ENCODE peak calls at places on chromosomes 11 and 22, in six cellular contexts. R is H1, C is IMR-90, D is neuronal stem cell, I is H9, H is mesendoderm. P is an unnamed sample.

GRCh38 chr11:507727-508515 is 879 bp upstream of the RNH1 start:
- DNase-seq in R (no peak), C (no peak), D (no peak), I (no peak), H (peak), P (peak)

GRCh38 chr22:44893731-44894080 is 116.1 kb downstream of the PHF21B start:
- DNase-seq in R (no peak), C (no peak), D (no peak), I (no peak), H (no peak), P (no peak)

GRCh38 chr11:65274734-65275682 is 13.2 kb downstream of the POLA2 start:
- DNase-seq in R (no peak), C (peak), D (no peak), I (peak), H (peak), P (peak)

GRCh38 chr11:73142128-73142377 is at the start of gene FCHSD2:
- DNase-seq in R (no peak), C (no peak), D (no peak), I (no peak), H (no peak), P (no peak)

GRCh38 chr11:90202342-90202741 is 20.5 kb downstream of the CHORDC1 start:
- DNase-seq in R (no peak), C (no peak), D (no peak), I (no peak), H (no peak), P (no peak)

GRCh38 chr22:27983361-27983791 is 64.3 kb upstream of the PITPNB start:
- DNase-seq in R (peak), C (no peak), D (no peak), I (peak), H (no peak), P (no peak)

GRCh38 chr11:121929581-121929980 is 186.4 kb downstream of the BLID start:
- DNase-seq in R (no peak), C (peak), D (peak), I (no peak), H (peak), P (peak)

GRCh38 chr11:28146123-28146751 is 38.0 kb downstream of the METTL15 start:
- DNase-seq in R (no peak), C (peak), D (peak), I (no peak), H (peak), P (peak)

GRCh38 chr22:40247976-40248375 is 70.3 kb downstream of the TNRC6B start:
- DNase-seq in R (no peak), C (no peak), D (no peak), I (no peak), H (no peak), P (no peak)

GRCh38 chr11:128903248-128904041 is 12.3 kb downstream of the KCNJ5 start:
- DNase-seq in R (peak), C (peak), D (no peak), I (peak), H (peak), P (no peak)
- H2BK15ac ChIP-seq in R (peak), C (no peak), D (no peak), I (no peak), H (no peak), P (no peak)

DNA sequence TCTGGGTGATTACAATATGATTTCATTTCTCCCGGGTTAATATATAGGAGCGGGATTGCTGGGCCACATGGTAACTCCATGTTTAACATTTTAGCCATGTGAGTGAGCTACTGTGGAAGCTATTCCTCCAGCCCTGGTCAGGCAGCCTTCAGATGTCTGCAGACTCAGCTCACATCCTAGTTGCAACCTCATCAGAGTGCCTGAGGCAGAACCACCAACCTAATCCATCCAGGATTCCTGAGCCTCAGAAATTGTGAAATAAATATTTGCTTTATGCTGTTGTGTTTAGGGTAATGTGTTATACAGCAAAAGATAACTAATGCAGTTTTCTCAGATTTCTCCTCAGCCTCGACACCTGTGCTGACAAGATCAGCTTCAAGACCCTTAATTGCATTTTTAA is 676.8 kb downstream of the OPCML start:
- DNase-seq in R (no peak), C (no peak), D (no peak), I (no peak), H (no peak), P (no peak)
- H2AK5ac ChIP-seq in R (no peak), C (no peak), D (no peak), I (no peak), H (no peak), P (no peak)

GRCh38 chr11:125165111-125165663 is 636 bp downstream of the PKNOX2 start:
- DNase-seq in R (peak), C (peak), D (peak), I (no peak), H (peak), P (peak)

GRCh38 chr11:125164091-125164421 is 495 bp upstream of the PKNOX2 start:
- DNase-seq in R (no peak), C (no peak), D (no peak), I (no peak), H (no peak), P (no peak)

GRCh38 chr11:125164422-125165110 is at the start of gene PKNOX2:
- DNase-seq in R (peak), C (peak), D (peak), I (peak), H (peak), P (peak)

GRCh38 chr11:125163431-125164011 is 1.0 kb upstream of the PKNOX2 start:
- DNase-seq in R (peak), C (no peak), D (peak), I (peak), H (peak), P (peak)

DNA sequence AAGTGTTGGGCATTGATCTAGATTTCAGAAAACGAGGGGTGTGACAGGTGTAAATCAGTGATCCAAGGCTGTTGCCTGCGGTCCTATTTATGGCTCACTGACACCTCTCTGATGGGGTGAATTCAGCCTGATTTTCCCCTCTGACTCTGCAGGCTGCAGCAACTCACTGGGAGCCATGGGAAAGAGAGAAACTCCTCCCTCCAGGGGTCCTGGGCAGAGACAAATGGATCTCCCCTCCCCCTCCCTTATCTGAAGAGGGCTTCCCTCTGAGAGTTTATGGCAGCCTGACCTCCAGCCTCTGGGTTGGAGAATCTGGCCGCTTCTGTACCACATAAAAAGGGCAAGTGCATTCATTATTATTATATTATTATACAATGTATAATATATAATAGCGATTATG is 1.8 kb upstream of the PKNOX2 start:
- DNase-seq in R (no peak), C (no peak), D (peak), I (no peak), H (peak), P (no peak)
- H2BK15ac ChIP-seq in R (no peak), C (no peak), D (no peak), I (no peak), H (no peak), P (no peak)

GRCh38 chr11:117180661-117181585 is 2.4 kb downstream of the SIDT2 start:
- DNase-seq in R (peak), C (peak), D (peak), I (peak), H (peak), P (peak)
- H2AK5ac ChIP-seq in R (peak), C (peak), D (peak), I (no peak), H (peak), P (no peak)

DNA sequence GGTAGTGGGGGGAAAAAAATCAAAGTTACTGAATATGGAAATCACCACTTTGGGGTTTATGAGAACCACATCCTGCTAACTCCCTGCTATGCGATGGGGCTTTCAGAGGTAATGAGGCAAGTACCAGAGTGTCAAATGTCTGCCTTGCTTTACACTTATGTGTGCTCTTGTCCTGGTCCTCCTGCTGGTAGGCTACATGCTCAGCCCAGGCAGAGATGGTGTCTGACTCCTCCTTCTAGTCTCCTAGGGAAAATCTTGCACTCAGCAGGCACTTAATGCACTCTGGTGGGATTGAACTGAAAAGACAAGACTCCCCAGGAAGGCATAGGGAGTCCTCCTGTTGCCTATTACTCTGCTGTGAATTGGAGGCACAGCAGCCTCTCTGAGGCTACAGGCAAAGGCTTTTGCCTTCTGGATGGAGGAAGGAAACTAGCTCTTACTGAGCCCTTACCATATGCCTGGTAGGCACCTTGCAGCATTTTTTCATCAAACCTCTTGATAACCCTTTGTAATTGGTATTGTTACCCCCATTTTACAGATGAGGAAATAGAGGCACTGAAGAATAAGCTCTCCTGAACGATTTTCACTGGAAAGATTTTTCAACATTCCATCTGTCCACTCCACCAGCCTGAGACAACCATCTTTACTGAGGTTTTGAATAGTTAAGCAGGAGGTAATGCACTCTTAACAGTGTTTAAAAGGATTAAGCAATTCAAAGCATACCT is 132.1 kb upstream of the PAX6 start:
- DNase-seq in R (no peak), C (no peak), D (no peak), I (no peak), H (peak), P (no peak)
- H2BK15ac ChIP-seq in R (no peak), C (no peak), D (no peak), I (no peak), H (no peak), P (no peak)

GRCh38 chr22:43887391-43887790 is 4.4 kb downstream of the PNPLA5 start:
- DNase-seq in R (no peak), C (no peak), D (no peak), I (no peak), H (no peak), P (no peak)
- H2AK5ac ChIP-seq in R (no peak), C (no peak), D (peak), I (no peak), H (no peak), P (no peak)

GRCh38 chr11:105229758-105230157 is 90.2 kb upstream of the CARD18 start:
- DNase-seq in R (no peak), C (peak), D (no peak), I (no peak), H (no peak), P (peak)

GRCh38 chr11:105230586-105230985 is 91.0 kb upstream of the CARD18 start:
- DNase-seq in R (no peak), C (no peak), D (no peak), I (no peak), H (peak), P (no peak)

GRCh38 chr11:105232021-105232420 is 92.5 kb upstream of the CARD18 start:
- DNase-seq in R (no peak), C (no peak), D (no peak), I (no peak), H (no peak), P (no peak)

GRCh38 chr11:105227363-105227762 is 87.8 kb upstream of the CARD18 start:
- DNase-seq in R (no peak), C (no peak), D (no peak), I (no peak), H (no peak), P (no peak)

GRCh38 chr11:105229257-105229656 is 89.7 kb upstream of the CARD18 start:
- DNase-seq in R (no peak), C (peak), D (no peak), I (no peak), H (no peak), P (no peak)
- H2BK15ac ChIP-seq in R (no peak), C (no peak), D (no peak), I (no peak), H (no peak), P (no peak)

GRCh38 chr11:130025371-130025770 is 22.7 kb upstream of the PRDM10 start:
- DNase-seq in R (no peak), C (no peak), D (no peak), I (no peak), H (no peak), P (no peak)

GRCh38 chr11:130023204-130023603 is 20.6 kb upstream of the PRDM10 start:
- DNase-seq in R (no peak), C (peak), D (no peak), I (no peak), H (peak), P (peak)

GRCh38 chr11:130024356-130024755 is 21.7 kb upstream of the PRDM10 start:
- DNase-seq in R (no peak), C (no peak), D (no peak), I (no peak), H (no peak), P (no peak)

GRCh38 chr11:130020323-130020722 is 17.7 kb upstream of the PRDM10 start:
- DNase-seq in R (no peak), C (peak), D (no peak), I (no peak), H (peak), P (no peak)

DNA sequence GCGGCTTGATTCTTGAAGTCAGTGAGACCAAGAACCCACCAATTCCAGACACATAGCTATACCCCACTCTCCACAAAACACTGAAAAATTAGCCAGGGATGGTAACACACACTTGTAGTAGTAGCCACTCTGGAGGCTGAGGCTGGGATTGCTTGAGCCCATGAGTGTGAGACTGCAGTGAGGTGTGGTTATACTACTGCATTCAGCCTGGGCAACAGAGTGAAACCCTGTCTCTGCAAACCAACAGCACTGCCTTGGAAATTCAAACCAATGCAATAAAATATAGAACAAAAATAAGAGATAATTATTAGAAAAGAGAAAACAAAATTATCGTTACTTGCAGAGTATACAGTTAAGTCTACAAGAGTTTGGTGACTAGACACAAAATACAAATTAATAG is 20.2 kb upstream of the PRDM10 start:
- DNase-seq in R (no peak), C (no peak), D (no peak), I (no peak), H (no peak), P (no peak)
- H2AK5ac ChIP-seq in R (no peak), C (peak), D (no peak), I (no peak), H (no peak), P (peak)

GRCh38 chr11:58782066-58782465 is 50.3 kb upstream of the GLYAT start:
- DNase-seq in R (no peak), C (no peak), D (no peak), I (no peak), H (no peak), P (no peak)

GRCh38 chr11:58776891-58777451 is 45.2 kb upstream of the GLYAT start:
- DNase-seq in R (no peak), C (no peak), D (no peak), I (no peak), H (no peak), P (no peak)

GRCh38 chr11:58784995-58785394 is 53.3 kb upstream of the GLYAT start:
- DNase-seq in R (no peak), C (no peak), D (no peak), I (no peak), H (no peak), P (no peak)

GRCh38 chr11:58781345-58781744 is 49.6 kb upstream of the GLYAT start:
- DNase-seq in R (no peak), C (no peak), D (no peak), I (no peak), H (no peak), P (no peak)

DNA sequence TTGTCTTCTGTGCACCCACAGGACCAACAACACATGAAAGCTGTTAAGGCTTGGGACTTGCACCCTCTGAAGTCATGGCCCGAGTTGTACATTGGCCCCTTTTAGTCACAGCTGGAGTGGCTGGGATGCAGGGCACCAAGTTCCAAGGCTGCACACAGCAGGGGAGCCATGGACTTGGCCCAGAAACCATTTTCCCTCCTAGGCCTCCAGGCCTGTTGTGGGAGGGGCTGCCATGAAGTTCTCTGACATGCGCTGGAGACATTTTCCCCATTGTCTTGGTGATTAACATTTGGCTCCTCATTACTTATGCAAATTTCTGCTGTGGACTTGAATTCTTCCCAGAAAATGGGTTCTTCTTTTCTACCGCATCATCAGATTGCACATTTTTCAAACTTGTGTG is 48.8 kb upstream of the GLYAT start:
- DNase-seq in R (no peak), C (no peak), D (no peak), I (no peak), H (no peak), P (no peak)
- H2BK15ac ChIP-seq in R (no peak), C (no peak), D (no peak), I (no peak), H (no peak), P (no peak)

P was measured in mesenchymal stem cell.